ENCODE peak calls at places on chromosomes 6 and 20, in eight cellular contexts. L is mammary epithelial cell, H is left ventricle myocardium inferior, A is aorta, J is small intestine, N is T-helper 17 cell, R is breast epithelium, O is GM12878. D is an unnamed sample.

GRCh38 chr6:3356056-3356823 is 97.5 kb downstream of the PSMG4 start:
- DNase-seq in R (peak; percentile 87), O (peak; percentile 77), H (peak; percentile 56), N (peak; percentile 25), J (peak; percentile 63), L (no peak), A (peak; percentile 90), D (no peak)

GRCh38 chr6:152071843-152072242 is 264.4 kb downstream of the ESR1 start:
- DNase-seq in N (no peak), R (no peak), A (no peak), H (no peak), L (no peak), J (no peak), O (no peak), D (no peak)

GRCh38 chr6:140480852-140481251 is 1106.4 kb upstream of the CITED2 start:
- DNase-seq in H (peak; percentile 16), A (no peak), L (no peak), N (no peak), J (no peak), O (no peak), R (no peak), D (no peak)

GRCh38 chr6:31074406-31074805 is 38.0 kb downstream of the C6orf15 start:
- DNase-seq in N (no peak), L (no peak), R (no peak), J (no peak), H (no peak), O (no peak), A (no peak), D (no peak)

GRCh38 chr6:154276810-154277577 is 79.6 kb downstream of the IPCEF1 start:
- DNase-seq in L (no peak), H (no peak), A (no peak), N (no peak), O (no peak), R (no peak), J (peak; percentile 39), D (no peak)

GRCh38 chr20:25397827-25398226 is 7.2 kb upstream of the ABHD12 start:
- DNase-seq in L (peak; percentile 41), N (no peak), A (no peak), H (no peak), O (no peak), R (no peak), J (peak; percentile 80), D (peak; percentile 69)

GRCh38 chr20:49318430-49319203 is 40.8 kb upstream of the ZNFX1 start:
- DNase-seq in N (peak; percentile 6), A (no peak), L (no peak), J (no peak), H (no peak), R (no peak), O (no peak), D (no peak)

GRCh38 chr6:167907837-167908681 is 81.3 kb downstream of the AFDN start:
- DNase-seq in J (peak; percentile 60), N (no peak), R (no peak), L (peak; percentile 50), H (no peak), O (no peak), A (no peak), D (no peak)

GRCh38 chr6:62042444-62042843 is 243.6 kb downstream of the KHDRBS2 start:
- DNase-seq in J (no peak), H (no peak), L (no peak), O (no peak), R (no peak), N (no peak), A (no peak), D (no peak)

GRCh38 chr6:153858529-153858928 is 180.5 kb upstream of the OPRM1 start:
- DNase-seq in J (no peak), O (no peak), N (no peak), L (no peak), H (no peak), A (no peak), R (no peak), D (no peak)

GRCh38 chr6:103870970-103871369 is 988.7 kb downstream of the HACE1 start:
- DNase-seq in J (no peak), L (no peak), H (no peak), R (no peak), A (no peak), N (no peak), O (no peak), D (no peak)

GRCh38 chr6:20931772-20932171 is 397.5 kb downstream of the CDKAL1 start:
- DNase-seq in J (no peak), H (no peak), A (no peak), N (no peak), R (no peak), O (no peak), L (no peak), D (no peak)

GRCh38 chr20:35199696-35200095 is 26.8 kb upstream of the MMP24 start:
- DNase-seq in J (no peak), N (no peak), A (no peak), H (no peak), L (peak; percentile 43), R (no peak), O (no peak), D (no peak)

GRCh38 chr6:65819152-65819551 is 112.1 kb upstream of the EYS start:
- DNase-seq in A (no peak), J (no peak), H (no peak), O (no peak), R (no peak), N (no peak), L (no peak), D (no peak)

GRCh38 chr6:110246900-110247546 is 66.8 kb downstream of the CDC40 start:
- DNase-seq in J (no peak), L (no peak), N (no peak), H (no peak), R (no peak), O (no peak), A (no peak), D (no peak)

GRCh38 chr20:11906626-11907480 is 10.8 kb upstream of the BTBD3 start:
- DNase-seq in O (no peak), H (no peak), A (no peak), N (no peak), L (peak; percentile 87), J (peak; percentile 44), R (no peak), D (no peak)

GRCh38 chr6:52423971-52424381 is 3.8 kb downstream of the EFHC1 start:
- DNase-seq in L (peak; percentile 64), N (no peak), O (no peak), A (peak; percentile 58), R (no peak), H (no peak), J (no peak), D (no peak)

GRCh38 chr20:1001981-1002681 is at the start of gene RSPO4:
- DNase-seq in J (peak; percentile 17), A (no peak), O (no peak), L (no peak), H (no peak), R (no peak), N (no peak), D (peak; percentile 28)

GRCh38 chr20:34017610-34018009 is 23.9 kb downstream of the RALY start:
- DNase-seq in L (peak; percentile 96), N (no peak), J (no peak), A (no peak), R (no peak), H (no peak), O (no peak), D (no peak)

GRCh38 chr20:49630396-49630951 is 62.5 kb upstream of the PTGIS start:
- DNase-seq in O (peak; percentile 91), A (no peak), R (no peak), L (no peak), H (no peak), J (no peak), N (no peak), D (no peak)

GRCh38 chr6:34044945-34045595 is 100.8 kb downstream of the GRM4 start:
- DNase-seq in N (no peak), L (no peak), A (no peak), O (peak; percentile 7), J (peak; percentile 11), H (no peak), R (no peak), D (no peak)

GRCh38 chr6:110703010-110703905 is 112.0 kb downstream of the CDK19 start:
- DNase-seq in L (no peak), H (no peak), N (no peak), O (no peak), J (no peak), A (no peak), R (no peak), D (no peak)

GRCh38 chr20:29742699-29743100 is 1514.8 kb upstream of the DEFB115 start:
- DNase-seq in H (no peak), N (no peak), R (no peak), O (no peak), J (no peak), A (no peak), L (no peak), D (no peak)
- H3K9me3 ChIP-seq in H (peaks cover 46% of the 10 kb centered on the region), N (no peaks in the 10 kb centered on the region), R (peaks cover 48% of the 10 kb centered on the region), O (no peaks in the 10 kb centered on the region), J (peaks cover 7% of the 10 kb centered on the region), A (peaks cover 3% of the 10 kb centered on the region), L (peaks cover 40% of the 10 kb centered on the region), D (peaks cover 51% of the 10 kb centered on the region)

GRCh38 chr6:11616200-11616611 is 78.7 kb downstream of the TMEM170B start:
- DNase-seq in L (no peak), O (no peak), N (no peak), H (no peak), J (no peak), R (no peak), A (no peak), D (no peak)
- H3K9me3 ChIP-seq in L (no peaks in the 10 kb centered on the region), O (no peaks in the 10 kb centered on the region), N (no peaks in the 10 kb centered on the region), H (no peaks in the 10 kb centered on the region), J (no peaks in the 10 kb centered on the region), R (no peaks in the 10 kb centered on the region), A (no peaks in the 10 kb centered on the region), D (no peaks in the 10 kb centered on the region)

DNA sequence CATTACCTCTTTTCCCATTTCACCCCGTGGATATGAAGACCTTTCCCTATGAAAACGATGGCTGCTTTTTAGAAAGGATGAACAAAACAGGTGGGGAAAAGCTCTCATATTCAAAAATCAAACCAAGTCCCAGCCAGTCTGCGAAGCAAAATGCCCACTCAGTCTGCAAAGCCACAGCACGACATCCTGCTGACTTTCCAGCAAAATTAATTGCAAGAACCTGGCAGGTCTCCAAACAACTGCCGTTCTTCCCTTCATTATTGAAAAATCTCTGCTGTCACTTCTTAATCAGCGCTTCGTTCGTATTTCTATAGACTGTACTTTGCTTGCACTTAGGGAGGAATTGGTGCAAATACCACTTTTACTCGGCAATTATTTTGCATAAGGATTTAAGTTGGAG is 222.5 kb downstream of the CBLN4 start:
- DNase-seq in H (no peak), J (no peak), L (no peak), R (no peak), N (no peak), A (no peak), O (no peak), D (no peak)
- H3K9me3 ChIP-seq in H (no peaks in the 10 kb centered on the region), J (peaks cover 1% of the 10 kb centered on the region), L (no peaks in the 10 kb centered on the region), R (no peaks in the 10 kb centered on the region), N (no peaks in the 10 kb centered on the region), A (no peaks in the 10 kb centered on the region), O (no peaks in the 10 kb centered on the region), D (no peaks in the 10 kb centered on the region)

GRCh38 chr20:56166781-56167465 is 81.6 kb upstream of the MC3R start:
- DNase-seq in R (no peak), L (no peak), H (no peak), A (no peak), N (no peak), J (no peak), O (no peak), D (no peak)
- H3K9me3 ChIP-seq in R (no peaks in the 10 kb centered on the region), L (no peaks in the 10 kb centered on the region), H (no peaks in the 10 kb centered on the region), A (no peaks in the 10 kb centered on the region), N (no peaks in the 10 kb centered on the region), J (peaks cover 1% of the 10 kb centered on the region), O (no peaks in the 10 kb centered on the region), D (peaks cover 14% of the 10 kb centered on the region)

GRCh38 chr6:22433745-22434144 is 135.6 kb upstream of the HDGFL1 start:
- DNase-seq in R (no peak), N (no peak), L (no peak), A (no peak), O (no peak), H (no peak), J (no peak), D (no peak)
- H3K9me3 ChIP-seq in R (no peaks in the 10 kb centered on the region), N (no peaks in the 10 kb centered on the region), L (no peaks in the 10 kb centered on the region), A (no peaks in the 10 kb centered on the region), O (no peaks in the 10 kb centered on the region), H (no peaks in the 10 kb centered on the region), J (no peaks in the 10 kb centered on the region), D (no peaks in the 10 kb centered on the region)

D was measured in Caco-2.